ENCODE peak calls at places on chromosomes 5 and 9, in five cellular contexts. K is ovary, J is right atrium auricular region, N is esophagus squamous epithelium, P is K562. X is an unnamed sample.

GRCh38 chr5:138996120-138996519 is 121.0 kb upstream of the LRRTM2 start:
- DNase-seq in K (no peak), J (no peak), N (no peak), P (no peak), X (no peak)

GRCh38 chr5:168329302-168329701 is 37.9 kb downstream of the WWC1 start:
- DNase-seq in K (no peak), J (no peak), N (no peak), P (no peak), X (no peak)

GRCh38 chr5:157029457-157029856 is 29.5 kb downstream of the HAVCR1 start:
- DNase-seq in K (no peak), J (no peak), N (no peak), P (no peak), X (no peak)

GRCh38 chr9:107425110-107426025 is 64.2 kb downstream of the KLF4 start:
- DNase-seq in K (peak; percentile 80), J (peak; percentile 92), N (no peak), P (peak; percentile 54), X (peak; percentile 38)

GRCh38 chr9:23938908-23939307 is 112.9 kb upstream of the ELAVL2 start:
- DNase-seq in K (no peak), J (no peak), N (no peak), P (no peak), X (no peak)

GRCh38 chr5:59296317-59297264 is 596.9 kb downstream of the PDE4D start:
- DNase-seq in K (no peak), J (no peak), N (no peak), P (no peak), X (peak; percentile 62)

GRCh38 chr5:14097998-14098471 is 45.1 kb upstream of the TRIO start:
- DNase-seq in K (no peak), J (no peak), N (no peak), P (no peak), X (peak; percentile 14)

GRCh38 chr5:53343187-53343586 is 137.2 kb upstream of the FST start:
- DNase-seq in K (no peak), J (no peak), N (no peak), P (no peak), X (peak; percentile 99)

GRCh38 chr9:33132249-33132772 is 34.8 kb downstream of the B4GALT1 start:
- DNase-seq in K (no peak), J (no peak), N (no peak), P (no peak), X (peak; percentile 81)

GRCh38 chr9:126750941-126751725 is 53.7 kb upstream of the ZBTB43 start:
- DNase-seq in K (no peak), J (no peak), N (no peak), P (no peak), X (peak; percentile 9)

GRCh38 chr9:126743046-126743445 is 61.8 kb upstream of the ZBTB43 start:
- DNase-seq in K (no peak), J (no peak), N (no peak), P (no peak), X (no peak)

GRCh38 chr9:126745574-126746411 is 59.0 kb upstream of the ZBTB43 start:
- DNase-seq in K (no peak), J (no peak), N (no peak), P (no peak), X (no peak)
- H3K4me1 ChIP-seq in K (no peaks in the 10 kb centered on the region), J (no peaks in the 10 kb centered on the region), N (no peaks in the 10 kb centered on the region), P (no peaks in the 10 kb centered on the region), X (no peaks in the 10 kb centered on the region)

GRCh38 chr9:90770339-90770738 is 31.3 kb upstream of the SYK start:
- DNase-seq in K (no peak), J (no peak), N (no peak), P (no peak), X (no peak)
- H3K4me1 ChIP-seq in K (no peaks in the 10 kb centered on the region), J (no peaks in the 10 kb centered on the region), N (no peaks in the 10 kb centered on the region), P (no peaks in the 10 kb centered on the region), X (peaks cover 3% of the 10 kb centered on the region)

GRCh38 chr5:6715758-6716633 is 2.8 kb downstream of the TENT4A start:
- DNase-seq in K (no peak), J (peak; percentile 55), N (no peak), P (no peak), X (no peak)
- H3K4me1 ChIP-seq in K (peaks cover 33% of the 10 kb centered on the region), J (peaks cover 72% of the 10 kb centered on the region), N (peaks cover 75% of the 10 kb centered on the region), P (peaks cover 42% of the 10 kb centered on the region), X (peaks cover 21% of the 10 kb centered on the region)

GRCh38 chr5:52150501-52150900 is 637.2 kb upstream of the ITGA1 start:
- DNase-seq in K (no peak), J (no peak), N (no peak), P (no peak), X (no peak)

GRCh38 chr5:52148679-52149078 is 639.0 kb upstream of the ITGA1 start:
- DNase-seq in K (no peak), J (no peak), N (no peak), P (no peak), X (no peak)
- H3K4me1 ChIP-seq in K (no peaks in the 10 kb centered on the region), J (no peaks in the 10 kb centered on the region), N (no peaks in the 10 kb centered on the region), P (no peaks in the 10 kb centered on the region), X (no peaks in the 10 kb centered on the region)

GRCh38 chr9:95078516-95078915 is 239.0 kb downstream of the FANCC start:
- DNase-seq in K (no peak), J (no peak), N (no peak), P (no peak), X (no peak)

GRCh38 chr9:95077766-95078382 is 239.6 kb downstream of the FANCC start:
- DNase-seq in K (no peak), J (no peak), N (no peak), P (no peak), X (no peak)

GRCh38 chr9:95075700-95076099 is 241.8 kb downstream of the FANCC start:
- DNase-seq in K (no peak), J (peak; percentile 57), N (no peak), P (no peak), X (no peak)

GRCh38 chr9:95077053-95077765 is 240.3 kb downstream of the FANCC start:
- DNase-seq in K (no peak), J (peak; percentile 57), N (no peak), P (no peak), X (no peak)

DNA sequence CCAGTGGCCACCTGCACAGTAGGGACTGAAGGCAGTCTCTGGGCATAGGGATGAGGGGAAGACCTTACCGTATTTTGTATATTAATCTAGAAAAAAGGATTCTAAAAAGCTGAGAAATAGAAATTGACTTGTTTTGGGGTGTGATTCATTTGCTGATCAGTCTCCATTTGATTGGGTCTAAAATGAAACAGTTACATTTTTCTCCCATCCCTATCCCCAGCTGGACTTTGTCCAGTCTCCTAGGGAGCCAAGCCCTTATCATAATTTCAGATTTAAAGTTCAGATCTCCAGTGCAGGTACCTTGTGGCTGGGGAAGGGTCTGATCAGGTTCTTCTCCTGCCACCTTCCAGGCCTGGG is 240.8 kb downstream of the FANCC start:
- DNase-seq in K (no peak), J (no peak), N (no peak), P (no peak), X (no peak)
- H3K4me1 ChIP-seq in K (peaks cover 17% of the 10 kb centered on the region), J (peaks cover 90% of the 10 kb centered on the region), N (peaks cover 100% of the 10 kb centered on the region), P (no peaks in the 10 kb centered on the region), X (no peaks in the 10 kb centered on the region)

GRCh38 chr5:81165493-81166119 is 67.5 kb upstream of the CKMT2 start:
- DNase-seq in K (peak; percentile 71), J (no peak), N (no peak), P (peak; percentile 64), X (peak; percentile 53)

GRCh38 chr5:81163641-81164040 is 69.5 kb upstream of the CKMT2 start:
- DNase-seq in K (no peak), J (no peak), N (no peak), P (no peak), X (no peak)

GRCh38 chr5:81164466-81164865 is 68.7 kb upstream of the CKMT2 start:
- DNase-seq in K (no peak), J (no peak), N (no peak), P (no peak), X (no peak)

GRCh38 chr5:81167078-81167477 is 66.0 kb upstream of the CKMT2 start:
- DNase-seq in K (no peak), J (no peak), N (no peak), P (no peak), X (no peak)

GRCh38 chr5:81164936-81165335 is 68.2 kb upstream of the CKMT2 start:
- DNase-seq in K (no peak), J (no peak), N (no peak), P (no peak), X (no peak)
- H3K4me1 ChIP-seq in K (peaks cover 2% of the 10 kb centered on the region), J (no peaks in the 10 kb centered on the region), N (no peaks in the 10 kb centered on the region), P (no peaks in the 10 kb centered on the region), X (no peaks in the 10 kb centered on the region)

GRCh38 chr5:17278931-17279330 is 61.5 kb downstream of the BASP1 start:
- DNase-seq in K (no peak), J (no peak), N (no peak), P (no peak), X (no peak)
- H3K4me1 ChIP-seq in K (no peaks in the 10 kb centered on the region), J (no peaks in the 10 kb centered on the region), N (no peaks in the 10 kb centered on the region), P (no peaks in the 10 kb centered on the region), X (no peaks in the 10 kb centered on the region)

DNA sequence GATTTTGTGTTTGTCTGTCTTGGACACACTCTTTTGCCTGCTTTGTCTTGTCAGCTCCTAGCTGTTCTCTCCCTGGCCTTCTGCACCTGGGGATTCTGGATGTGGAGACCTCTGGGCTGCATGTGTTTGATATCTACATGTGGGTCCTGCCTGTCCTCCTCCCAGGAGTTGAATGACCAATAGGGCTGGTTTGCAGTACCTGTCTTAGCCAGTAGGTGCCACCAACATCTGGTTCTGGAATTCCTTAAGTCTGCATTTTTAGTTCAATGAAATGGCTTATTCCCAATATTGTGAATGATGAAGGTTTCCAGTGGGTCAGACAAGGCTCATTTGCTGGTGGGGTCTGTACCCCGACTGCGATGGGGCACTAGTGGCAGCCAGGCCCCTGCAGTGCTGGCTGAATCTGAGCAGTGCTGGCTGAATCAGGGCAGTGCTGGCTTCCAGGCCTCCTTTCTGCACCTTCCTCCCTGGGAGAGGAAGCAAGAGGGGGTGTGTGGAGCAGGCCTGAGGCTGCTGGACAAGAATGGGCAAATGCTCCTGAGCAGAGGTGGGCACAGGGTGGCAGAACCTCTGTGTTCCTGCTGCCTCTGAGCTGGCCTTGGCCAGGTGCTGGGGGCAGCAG is 73.3 kb downstream of the RXRA start:
- DNase-seq in K (no peak), J (no peak), N (no peak), P (peak; percentile 57), X (no peak)
- H3K4me1 ChIP-seq in K (peaks cover 27% of the 10 kb centered on the region), J (peaks cover 77% of the 10 kb centered on the region), N (peaks cover 89% of the 10 kb centered on the region), P (peaks cover 5% of the 10 kb centered on the region), X (peaks cover 25% of the 10 kb centered on the region)

X was measured in mammary epithelial cell.